ENCODE peak calls at places on chromosomes 2 and 18, in five cellular contexts. S is NCI-H2107; T is GM04504; N is EL; A is activated CD4-positive, alpha-beta T cell treated with anti-CD3 and anti-CD28 coated beads for 36 hours. M is an unnamed sample.

GRCh38 chr2:102839668-102840388 is 78.0 kb downstream of the TMEM182 start:
- DNase-seq in A (peak), S (peak), N (peak), T (peak), M (peak)

GRCh38 chr18:49694402-49694801 is 118.9 kb downstream of the ACAA2 start:
- DNase-seq in N (no peak), T (no peak), S (no peak), A (no peak), M (no peak)

GRCh38 chr2:230691005-230691647 is 21.5 kb upstream of the CAB39 start:
- DNase-seq in S (no peak), A (no peak), T (no peak), N (peak), M (no peak)

GRCh38 chr2:95276244-95276887 is 2.1 kb downstream of the PROM2 start:
- DNase-seq in T (no peak), A (no peak), N (no peak), S (no peak), M (no peak)

GRCh38 chr18:72867721-72868665 is at the start of gene NETO1:
- DNase-seq in A (peak), S (no peak), T (no peak), N (no peak), M (no peak)

GRCh38 chr2:163571423-163572102 is 164.2 kb downstream of the FIGN start:
- DNase-seq in N (no peak), T (no peak), S (no peak), A (no peak), M (no peak)

GRCh38 chr2:235031686-235032373 is 80.0 kb downstream of the SH3BP4 start:
- DNase-seq in A (no peak), T (no peak), N (no peak), S (no peak), M (no peak)

GRCh38 chr2:45616663-45617411 is 5.8 kb upstream of the SRBD1 start:
- DNase-seq in T (no peak), N (peak), A (no peak), S (no peak), M (no peak)

GRCh38 chr18:73908323-73908722 is 239.3 kb downstream of the FBXO15 start:
- DNase-seq in S (no peak), N (peak), T (no peak), A (peak), M (no peak)

GRCh38 chr18:63317982-63318881 is 1.3 kb downstream of the BCL2 start:
- DNase-seq in S (peak), T (no peak), A (peak), N (peak), M (no peak)

GRCh38 chr2:176582990-176583481 is 313.8 kb downstream of the MTX2 start:
- DNase-seq in T (peak), A (no peak), S (no peak), N (peak), M (peak)

GRCh38 chr2:208392300-208392699 is 14.3 kb upstream of the PTH2R start:
- DNase-seq in N (no peak), A (no peak), S (no peak), T (no peak), M (no peak)

GRCh38 chr2:239927424-239927981 is 97.6 kb downstream of the NDUFA10 start:
- DNase-seq in S (no peak), A (peak), N (peak), T (peak), M (peak)

GRCh38 chr2:213455316-213456008 is 171.2 kb downstream of the SPAG16 start:
- DNase-seq in T (no peak), S (no peak), N (no peak), A (no peak), M (no peak)

GRCh38 chr2:86671304-86671981 is 47.8 kb upstream of the RNF103 start:
- DNase-seq in A (no peak), S (no peak), N (peak), T (no peak), M (no peak)

GRCh38 chr2:72034353-72035095 is 113.1 kb downstream of the CYP26B1 start:
- DNase-seq in S (no peak), A (no peak), N (no peak), T (no peak), M (no peak)

M was measured in smooth muscle cell of the brain vasculature.